ENCODE peak calls at places on chromosomes 11 and 22, in four cellular contexts. E is GM23338, B is lower lobe of right lung, F is ovary. N is an unnamed sample.

GRCh38 chr11:96187779-96188624 is 155.0 kb downstream of the MAML2 start:
- DNase-seq in E (no peak), B (no peak), F (peak; percentile 42), N (peak; percentile 53)

GRCh38 chr11:128247235-128247594 is 340.1 kb downstream of the ETS1 start:
- DNase-seq in E (no peak), B (no peak), F (no peak), N (no peak)

GRCh38 chr11:119706029-119706428 is 23.0 kb downstream of the NECTIN1 start:
- DNase-seq in E (no peak), B (no peak), F (no peak), N (no peak)

GRCh38 chr11:70399681-70400112 is 1.4 kb downstream of the CTTN start:
- DNase-seq in E (peak; percentile 76), B (peak; percentile 78), F (peak; percentile 92), N (peak; percentile 89)

GRCh38 chr11:47852053-47852452 is 3.9 kb upstream of the NUP160 start:
- DNase-seq in E (no peak), B (no peak), F (no peak), N (no peak)

GRCh38 chr22:47168441-47168840 is 406.0 kb downstream of the TBC1D22A start:
- DNase-seq in E (no peak), B (no peak), F (no peak), N (no peak)

GRCh38 chr11:57248780-57249383 is 11.8 kb upstream of the APLNR start:
- DNase-seq in E (peak; percentile 90), B (peak; percentile 51), F (peak; percentile 40), N (no peak)

GRCh38 chr11:19753451-19754041 is 40.9 kb downstream of the NAV2 start:
- DNase-seq in E (peak; percentile 41), B (peak; percentile 78), F (no peak), N (no peak)

GRCh38 chr22:50274311-50274710 is 4.1 kb upstream of the MAPK11 start:
- DNase-seq in E (peak; percentile 60), B (no peak), F (no peak), N (no peak)

GRCh38 chr22:36619797-36620390 is 83.7 kb downstream of the CACNG2 start:
- DNase-seq in E (no peak), B (no peak), F (no peak), N (peak; percentile 14)

GRCh38 chr22:21038405-21038804 is 6.0 kb upstream of the SLC7A4 start:
- DNase-seq in E (no peak), B (no peak), F (no peak), N (no peak)

GRCh38 chr11:66465371-66466224 is 1.1 kb upstream of the PELI3 start:
- DNase-seq in E (no peak), B (no peak), F (no peak), N (no peak)

GRCh38 chr22:29989446-29989845 is 90.8 kb upstream of the HORMAD2 start:
- DNase-seq in E (no peak), B (no peak), F (no peak), N (no peak)

GRCh38 chr11:77019976-77020591 is 14.1 kb upstream of the B3GNT6 start:
- DNase-seq in E (no peak), B (no peak), F (no peak), N (no peak)

GRCh38 chr11:44680982-44681597 is 45.7 kb upstream of the TSPAN18 start:
- DNase-seq in E (peak; percentile 33), B (no peak), F (no peak), N (no peak)

GRCh38 chr11:85643255-85643654 is 4.5 kb upstream of the TMEM126A start:
- DNase-seq in E (peak; percentile 11), B (no peak), F (peak; percentile 43), N (peak; percentile 72)

GRCh38 chr22:50399751-50400331 is 56.7 kb downstream of the PPP6R2 start:
- DNase-seq in E (peak; percentile 70), B (peak; percentile 63), F (no peak), N (no peak)

GRCh38 chr11:79434263-79434662 is 6.6 kb downstream of the TENM4 start:
- DNase-seq in E (no peak), B (no peak), F (no peak), N (no peak)

GRCh38 chr11:131898872-131899400 is 528.5 kb downstream of the NTM start:
- DNase-seq in E (no peak), B (no peak), F (no peak), N (no peak)

GRCh38 chr11:125262825-125263218 is 98.3 kb downstream of the PKNOX2 start:
- DNase-seq in E (no peak), B (no peak), F (peak; percentile 44), N (no peak)

GRCh38 chr11:12377106-12377823 is at the start of gene PARVA:
- DNase-seq in E (peak; percentile 96), B (peak; percentile 75), F (peak; percentile 77), N (peak; percentile 30)

GRCh38 chr11:62757846-62758788 is 3.3 kb upstream of the POLR2G start:
- DNase-seq in E (peak; percentile 94), B (no peak), F (no peak), N (no peak)

GRCh38 chr11:94417386-94417987 is 16.3 kb upstream of the GPR83 start:
- DNase-seq in E (peak; percentile 66), B (no peak), F (no peak), N (no peak)

GRCh38 chr11:134452026-134452848 is 40.2 kb upstream of the B3GAT1 start:
- DNase-seq in E (no peak), B (no peak), F (no peak), N (no peak)

GRCh38 chr22:20777420-20778177 is 3.7 kb downstream of the SERPIND1 start:
- DNase-seq in E (no peak), B (no peak), F (no peak), N (peak; percentile 25)

GRCh38 chr11:1531961-1532586 is 40.0 kb downstream of the DUSP8 start:
- DNase-seq in E (no peak), B (no peak), F (no peak), N (no peak)

GRCh38 chr11:96113100-96113710 is 189.3 kb upstream of the MTMR2 start:
- DNase-seq in E (no peak), B (no peak), F (no peak), N (no peak)

GRCh38 chr11:103898577-103899336 is 137.7 kb upstream of the DDI1 start:
- DNase-seq in E (no peak), B (no peak), F (no peak), N (no peak)

GRCh38 chr11:69889400-69890372 is 70.5 kb upstream of the FGF3 start:
- DNase-seq in E (peak; percentile 52), B (no peak), F (no peak), N (no peak)

GRCh38 chr11:80700386-80700785 is 1259.6 kb upstream of the TENM4 start:
- DNase-seq in E (no peak), B (no peak), F (no peak), N (no peak)

GRCh38 chr22:30121988-30122387 is 41.7 kb downstream of the HORMAD2 start:
- DNase-seq in E (no peak), B (no peak), F (no peak), N (no peak)

GRCh38 chr11:85749287-85749834 is 61.6 kb downstream of the SYTL2 start:
- DNase-seq in E (peak; percentile 26), B (no peak), F (no peak), N (no peak)

GRCh38 chr22:33350391-33350955 is 292.3 kb upstream of the SYN3 start:
- DNase-seq in E (no peak), B (no peak), F (no peak), N (no peak)

DNA sequence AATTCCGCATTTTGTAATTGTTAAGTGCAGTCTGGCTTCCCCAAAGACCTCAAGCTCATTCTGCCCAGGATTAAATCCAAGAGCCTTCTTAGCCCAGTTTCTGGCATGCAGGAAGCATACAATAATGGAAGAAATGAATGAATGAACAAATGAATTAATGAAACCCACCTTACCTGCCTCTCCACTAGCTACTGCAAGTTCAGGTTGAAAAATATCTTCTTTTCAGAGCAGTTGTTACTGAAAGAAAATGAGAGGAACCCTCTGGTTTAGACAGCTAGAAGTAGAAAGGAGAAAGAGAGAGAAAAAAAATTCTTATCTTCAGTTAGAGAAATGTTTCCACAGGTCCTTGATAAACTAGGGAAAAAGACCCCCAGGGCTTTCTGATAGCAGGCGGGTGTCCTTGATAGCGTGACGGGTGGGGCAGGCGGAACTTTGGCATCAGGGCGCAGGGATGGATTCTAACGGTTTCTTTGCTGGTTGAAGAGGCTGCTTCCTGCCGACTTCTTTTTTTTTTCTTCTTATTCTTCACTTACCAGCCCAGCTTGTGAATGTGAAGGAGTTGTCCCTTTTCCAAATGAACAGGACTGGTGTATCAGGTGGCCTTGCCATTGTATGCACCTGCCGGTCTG is 10.1 kb downstream of the LMO2 start:
- DNase-seq in E (no peak), B (no peak), F (no peak), N (no peak)
- H3K4me3 ChIP-seq in E (no peak overlapping the region), B (no peak overlapping the region), F (no peak overlapping the region), N (no peak overlapping the region)

GRCh38 chr11:28529046-28529445 is 420.9 kb downstream of the METTL15 start:
- DNase-seq in E (peak; percentile 11), B (no peak), F (no peak), N (no peak)

GRCh38 chr11:28528217-28528616 is 420.0 kb downstream of the METTL15 start:
- DNase-seq in E (no peak), B (no peak), F (no peak), N (no peak)

GRCh38 chr11:28526406-28526751 is 418.2 kb downstream of the METTL15 start:
- DNase-seq in E (peak; percentile 4), B (no peak), F (no peak), N (no peak)

GRCh38 chr11:28525636-28526405 is 417.6 kb downstream of the METTL15 start:
- DNase-seq in E (no peak), B (no peak), F (peak; percentile 12), N (no peak)

GRCh38 chr11:28529540-28530410 is 421.6 kb downstream of the METTL15 start:
- DNase-seq in E (peak; percentile 74), B (no peak), F (no peak), N (peak; percentile 27)
- TF ChIP-seq CTCF in E (peak; percentile 56), B (peak; percentile 23), F (no peak), N (peak; percentile 21)

DNA sequence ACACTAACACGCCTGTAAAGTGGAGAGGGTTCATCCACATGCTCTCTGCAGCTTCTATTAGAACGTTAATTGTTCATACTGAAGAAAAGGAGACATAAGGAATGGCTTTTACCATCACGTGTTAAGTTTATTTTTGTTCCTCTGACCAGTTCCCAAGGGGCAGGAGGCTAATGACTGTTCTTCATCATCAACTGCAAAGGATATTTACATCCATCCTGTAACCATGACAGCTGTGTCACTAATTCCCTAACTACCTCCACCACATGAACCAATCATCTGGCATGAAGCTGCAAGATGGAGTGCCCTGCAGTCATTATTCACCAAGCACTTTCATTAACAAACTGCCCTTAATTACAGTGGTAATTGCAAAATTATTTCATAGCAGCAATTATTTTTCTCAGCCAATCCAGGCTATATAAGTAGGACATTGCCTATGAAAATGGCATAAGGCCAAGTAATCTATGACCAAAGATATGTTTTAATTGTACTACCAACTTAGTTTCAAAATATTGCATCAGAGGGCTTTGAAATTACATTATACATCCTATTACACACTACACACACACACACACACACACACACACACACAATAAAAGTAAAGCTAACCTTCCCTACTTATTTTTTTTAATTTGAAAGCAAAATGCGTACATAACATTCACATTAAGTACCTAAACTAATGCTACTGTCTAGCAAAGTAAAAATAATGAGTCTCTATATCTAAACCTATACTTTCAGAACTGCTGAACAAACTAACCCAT is 186.6 kb downstream of the CADM1 start:
- DNase-seq in E (no peak), B (no peak), F (no peak), N (no peak)
- H3K4me3 ChIP-seq in E (no peak overlapping the region), B (no peak overlapping the region), F (no peak overlapping the region), N (no peak overlapping the region)

GRCh38 chr11:126426820-126427749 is 71.6 kb downstream of the ST3GAL4 start:
- DNase-seq in E (no peak), B (no peak), F (peak; percentile 61), N (no peak)
- TF ChIP-seq CTCF in E (no peak), B (no peak), F (no peak), N (no peak)